ENCODE peak calls at places on chromosome 15, in nine cellular contexts. M is transverse colon; W is dorsolateral prefrontal cortex; C is SK-N-MC; X is MM.1S; E is GM23248; I is IMR-90; L is naive thymus-derived CD4-positive, alpha-beta T cell; H is GM23338. U is an unnamed sample.

GRCh38 chr15:41772720-41773331 is 1.5 kb upstream of the MAPKBP1 start:
- DNase-seq in M (peak; percentile 55), W (peak; percentile 70), C (peak; percentile 59), X (peak; percentile 87), E (peak; percentile 88), I (peak; percentile 80), L (peak; percentile 73), H (peak; percentile 86), U (no peak)

GRCh38 chr15:100769975-100770340 is 109.7 kb upstream of the ALDH1A3 start:
- DNase-seq in M (no peak), W (no peak), C (no peak), X (no peak), E (no peak), I (no peak), L (no peak), H (no peak), U (peak; percentile 18)

GRCh38 chr15:81338422-81339007 is 14.6 kb upstream of the STARD5 start:
- DNase-seq in M (no peak), W (no peak), C (no peak), X (no peak), E (peak; percentile 86), I (peak; percentile 92), L (no peak), H (no peak), U (no peak)

GRCh38 chr15:101201411-101202174 is 50.3 kb downstream of the CHSY1 start:
- DNase-seq in M (peak; percentile 67), W (peak; percentile 39), C (no peak), X (no peak), E (peak; percentile 98), I (peak; percentile 99), L (no peak), H (peak; percentile 93), U (peak; percentile 82)

GRCh38 chr15:73957276-73957675 is 31.0 kb downstream of the LOXL1 start:
- DNase-seq in M (no peak), W (no peak), C (no peak), X (no peak), E (peak; percentile 54), I (no peak), L (no peak), H (no peak), U (no peak)

GRCh38 chr15:73325191-73325980 is 43.4 kb downstream of the HCN4 start:
- DNase-seq in M (no peak), W (no peak), C (no peak), X (peak; percentile 22), E (no peak), I (no peak), L (no peak), H (peak; percentile 46), U (peak; percentile 28)

GRCh38 chr15:44489464-44489863 is 47.5 kb upstream of the EIF3J start:
- DNase-seq in M (no peak), W (no peak), C (no peak), X (no peak), E (peak; percentile 86), I (peak; percentile 94), L (no peak), H (no peak), U (no peak)

GRCh38 chr15:92899910-92900711 is at the start of gene CHD2:
- DNase-seq in M (peak; percentile 86), W (peak; percentile 52), C (no peak), X (peak; percentile 78), E (peak; percentile 89), I (peak; percentile 89), L (peak; percentile 87), H (peak; percentile 95), U (peak; percentile 82)

GRCh38 chr15:68347392-68347791 is 69.8 kb downstream of the FEM1B start:
- DNase-seq in M (no peak), W (no peak), C (no peak), X (no peak), E (no peak), I (peak; percentile 90), L (no peak), H (no peak), U (no peak)

GRCh38 chr15:68411276-68411675 is 20.7 kb downstream of the ITGA11 start:
- DNase-seq in M (no peak), W (no peak), C (no peak), X (no peak), E (no peak), I (no peak), L (no peak), H (no peak), U (no peak)

GRCh38 chr15:60006203-60006782 is 2.2 kb downstream of the FOXB1 start:
- DNase-seq in M (peak; percentile 35), W (no peak), C (no peak), X (peak; percentile 88), E (peak; percentile 48), I (peak; percentile 2), L (peak; percentile 68), H (peak; percentile 94), U (no peak)

GRCh38 chr15:77115179-77115578 is 44.3 kb upstream of the TSPAN3 start:
- DNase-seq in M (no peak), W (no peak), C (no peak), X (no peak), E (no peak), I (no peak), L (no peak), H (no peak), U (no peak)

GRCh38 chr15:36447373-36447772 is 132.1 kb upstream of the CDIN1 start:
- DNase-seq in M (no peak), W (no peak), C (no peak), X (no peak), E (no peak), I (no peak), L (no peak), H (no peak), U (no peak)

GRCh38 chr15:68299436-68299835 is 21.9 kb downstream of the FEM1B start:
- DNase-seq in M (no peak), W (no peak), C (no peak), X (no peak), E (peak; percentile 86), I (no peak), L (no peak), H (no peak), U (no peak)

DNA sequence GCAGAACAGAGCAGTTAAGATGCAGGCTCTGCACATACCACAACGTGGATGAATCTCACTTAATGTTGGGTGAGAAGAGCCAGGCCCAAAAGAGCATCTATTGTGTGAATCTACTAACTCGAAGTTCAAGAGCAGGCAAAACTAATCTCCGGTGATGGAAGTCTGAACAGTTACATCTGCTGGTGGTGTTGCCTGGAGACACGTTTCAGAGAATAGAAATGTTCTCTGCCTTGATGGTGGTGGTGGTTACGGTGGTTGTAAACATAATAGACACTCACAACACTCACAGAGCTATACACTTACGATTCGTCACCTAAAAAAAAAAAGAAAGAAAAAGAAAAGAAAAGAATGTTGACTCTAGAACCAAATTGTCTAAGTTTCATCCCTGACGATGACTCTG is 86.8 kb downstream of the LIPC start:
- DNase-seq in M (no peak), W (no peak), C (no peak), X (no peak), E (no peak), I (no peak), L (peak; percentile 56), H (no peak), U (no peak)
- H3K27ac ChIP-seq in M (no peak overlapping the region), W (peak overlapping the region; percentile 29), C (no peak overlapping the region), X (peak overlapping the region; percentile 40), E (no peak overlapping the region), I (no peak overlapping the region), L (peak overlapping the region; percentile 60), H (no peak overlapping the region), U (no peak overlapping the region)

DNA sequence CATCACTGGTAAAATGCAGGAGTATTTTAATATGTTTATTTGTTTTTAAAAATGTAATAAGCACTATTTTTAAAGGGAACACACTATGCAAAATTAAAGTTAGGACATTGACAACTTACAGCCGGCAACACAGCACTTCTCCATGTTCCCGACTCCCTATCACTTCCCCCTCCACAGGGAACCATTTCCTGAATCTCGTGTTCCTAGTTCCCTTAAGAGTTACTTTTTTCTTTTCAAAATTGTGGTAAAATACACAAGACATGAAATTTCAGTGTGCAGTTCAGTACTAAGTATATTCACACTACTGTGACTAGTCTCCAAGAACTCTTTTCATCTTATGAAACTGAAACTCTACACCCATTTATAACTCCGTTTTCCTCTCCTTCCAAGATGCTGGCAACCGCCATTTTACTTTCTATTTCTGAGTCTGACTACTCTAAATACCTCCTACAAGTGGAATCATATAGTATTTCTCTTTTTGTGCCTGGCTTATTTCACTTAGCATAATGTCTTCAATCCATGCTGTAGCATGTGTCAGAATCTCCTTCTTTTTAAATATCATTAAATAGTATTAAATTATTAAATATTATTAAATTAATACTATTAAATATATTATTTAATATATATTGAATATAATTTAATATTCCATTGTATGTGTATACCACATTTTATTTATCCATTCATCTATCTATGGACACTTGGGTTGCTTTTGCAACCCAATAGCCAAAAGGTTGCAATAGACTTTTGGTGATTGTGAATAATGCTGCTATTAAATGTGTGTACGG is 25.9 kb upstream of the UBE2Q2 start:
- DNase-seq in M (no peak), W (no peak), C (peak; percentile 18), X (peak; percentile 79), E (peak; percentile 51), I (no peak), L (no peak), H (no peak), U (no peak)
- H3K4me3 ChIP-seq in M (no peak overlapping the region), W (peak overlapping the region; percentile 43), C (peak overlapping the region; percentile 29), X (peak overlapping the region; percentile 29), E (peak overlapping the region; percentile 59), I (peak overlapping the region; percentile 38), L (no peak overlapping the region), H (no peak overlapping the region), U (no peak overlapping the region)

DNA sequence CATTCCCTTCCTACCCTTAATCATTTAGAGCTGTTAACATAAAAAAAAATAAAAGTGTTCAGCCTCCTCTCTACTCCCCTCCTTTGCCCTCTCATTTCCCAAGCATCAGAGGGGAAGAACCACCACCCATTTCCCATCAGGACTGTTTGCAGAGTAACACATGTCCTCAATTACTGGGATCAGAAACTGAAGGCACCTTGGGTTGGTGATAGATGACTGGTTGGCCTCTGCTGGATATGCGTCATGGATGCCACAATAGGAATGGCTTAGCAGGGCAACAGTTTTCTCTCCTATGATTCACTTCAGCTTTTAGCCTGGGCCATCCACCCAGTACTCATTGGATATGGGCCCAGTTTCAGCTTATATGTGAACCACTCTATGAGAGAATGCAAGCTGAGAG is 54.2 kb downstream of the DUT start:
- DNase-seq in M (no peak), W (no peak), C (no peak), X (no peak), E (peak; percentile 99), I (peak; percentile 96), L (no peak), H (no peak), U (no peak)
- H3K27ac ChIP-seq in M (no peak overlapping the region), W (no peak overlapping the region), C (no peak overlapping the region), X (no peak overlapping the region), E (peak overlapping the region; percentile 99), I (no peak overlapping the region), L (no peak overlapping the region), H (no peak overlapping the region), U (no peak overlapping the region)

DNA sequence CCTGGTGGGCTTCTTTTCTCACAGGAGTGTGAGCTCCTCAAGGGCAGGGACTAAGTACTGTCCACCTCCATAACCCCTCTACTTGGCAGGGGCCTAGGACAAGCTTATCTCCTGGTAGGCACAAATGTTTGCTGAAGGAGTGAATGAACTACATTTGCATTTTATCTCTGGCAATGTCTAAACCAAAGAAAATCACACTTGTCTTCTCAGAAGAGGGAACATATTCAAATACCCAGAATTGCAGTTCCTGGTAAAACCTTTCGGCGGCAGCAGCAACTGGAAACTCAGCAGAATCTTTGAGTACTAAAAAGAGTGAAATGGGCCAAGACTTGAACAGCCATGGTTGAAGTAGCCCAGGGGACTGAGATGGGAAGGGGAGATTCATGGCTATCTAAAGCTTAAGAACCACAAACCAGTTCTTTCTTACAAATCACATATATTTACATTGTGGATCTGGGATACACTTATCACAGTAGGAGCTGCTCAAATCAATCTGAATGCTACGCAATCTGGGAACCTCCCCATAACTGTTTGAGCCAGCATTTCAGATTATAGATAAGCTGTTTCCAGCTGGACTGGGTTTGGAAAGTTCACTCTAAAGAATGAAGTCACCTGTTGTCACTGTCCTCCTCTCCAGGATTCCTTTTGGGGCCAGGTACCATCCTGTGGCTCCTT is 18.7 kb upstream of the PTPN9 start:
- DNase-seq in M (no peak), W (no peak), C (no peak), X (no peak), E (peak; percentile 50), I (no peak), L (peak; percentile 18), H (peak; percentile 72), U (no peak)
- H3K4me3 ChIP-seq in M (no peak overlapping the region), W (no peak overlapping the region), C (no peak overlapping the region), X (no peak overlapping the region), E (no peak overlapping the region), I (no peak overlapping the region), L (no peak overlapping the region), H (no peak overlapping the region), U (no peak overlapping the region)